ENCODE peak calls at places on chromosomes 16 and 17, in eight cellular contexts. G is testis, T is H9, I is left ventricle myocardium inferior, H is ovary, B is AG09309, U is right lobe of liver, Q is omental fat pad. Z is an unnamed sample.

GRCh38 chr17:12831839-12832238 is 42.5 kb downstream of the ARHGAP44 start:
- DNase-seq in G (no peak), T (no peak), I (no peak), H (no peak), B (no peak), U (no peak), Q (no peak), Z (no peak)

GRCh38 chr16:77833906-77834599 is 45.7 kb downstream of the VAT1L start:
- DNase-seq in G (no peak), T (peak; percentile 75), I (no peak), H (no peak), B (peak; percentile 57), U (no peak), Q (no peak), Z (no peak)

GRCh38 chr17:62637809-62638208 is 10.3 kb downstream of the MRC2 start:
- DNase-seq in G (no peak), T (peak; percentile 84), I (no peak), H (no peak), B (no peak), U (peak; percentile 13), Q (no peak), Z (no peak)

GRCh38 chr16:69848635-69849545 is 86.8 kb downstream of the WWP2 start:
- DNase-seq in G (peak; percentile 79), T (no peak), I (peak; percentile 86), H (peak; percentile 84), B (peak; percentile 78), U (no peak), Q (peak; percentile 48), Z (no peak)

GRCh38 chr17:42629420-42630009 is 20.0 kb downstream of the TUBG1 start:
- DNase-seq in G (no peak), T (no peak), I (no peak), H (no peak), B (no peak), U (no peak), Q (no peak), Z (no peak)

GRCh38 chr17:18173740-18174139 is 9.9 kb upstream of the ALKBH5 start:
- DNase-seq in G (no peak), T (no peak), I (no peak), H (no peak), B (no peak), U (peak; percentile 76), Q (no peak), Z (no peak)

GRCh38 chr17:45319239-45319703 is 2.5 kb upstream of the MAP3K14 start:
- DNase-seq in G (no peak), T (no peak), I (no peak), H (no peak), B (no peak), U (no peak), Q (no peak), Z (no peak)

GRCh38 chr17:29588017-29588557 is 1.4 kb downstream of the GIT1 start:
- DNase-seq in G (no peak), T (no peak), I (no peak), H (no peak), B (no peak), U (no peak), Q (no peak), Z (no peak)

GRCh38 chr17:40122944-40123810 is 1.4 kb downstream of the MSL1 start:
- DNase-seq in G (peak; percentile 71), T (peak; percentile 87), I (peak; percentile 45), H (peak; percentile 56), B (no peak), U (no peak), Q (no peak), Z (peak; percentile 40)

GRCh38 chr17:6643460-6644125 is 2.7 kb downstream of the TXNDC17 start:
- DNase-seq in G (no peak), T (no peak), I (no peak), H (no peak), B (peak; percentile 63), U (no peak), Q (no peak), Z (no peak)

GRCh38 chr17:33924105-33924504 is 331.0 kb upstream of the CCL2 start:
- DNase-seq in G (no peak), T (no peak), I (no peak), H (no peak), B (no peak), U (no peak), Q (no peak), Z (no peak)

GRCh38 chr16:85602831-85603755 is 10.0 kb upstream of the GSE1 start:
- DNase-seq in G (no peak), T (no peak), I (no peak), H (no peak), B (no peak), U (no peak), Q (no peak), Z (no peak)

GRCh38 chr17:61545335-61545938 is 45.6 kb downstream of the NACA2 start:
- DNase-seq in G (no peak), T (no peak), I (no peak), H (no peak), B (no peak), U (no peak), Q (no peak), Z (no peak)

GRCh38 chr17:58310511-58311428 is 17.8 kb downstream of the TSPOAP1 start:
- DNase-seq in G (peak; percentile 10), T (no peak), I (no peak), H (no peak), B (no peak), U (peak; percentile 43), Q (no peak), Z (no peak)

GRCh38 chr17:58332720-58333395 is 4.3 kb upstream of the TSPOAP1 start:
- DNase-seq in G (no peak), T (peak; percentile 30), I (peak; percentile 14), H (no peak), B (no peak), U (peak; percentile 57), Q (no peak), Z (peak; percentile 62)

GRCh38 chr16:78170360-78170928 is 71.0 kb downstream of the WWOX start:
- DNase-seq in G (no peak), T (no peak), I (no peak), H (no peak), B (no peak), U (no peak), Q (no peak), Z (no peak)

GRCh38 chr17:27455569-27455913 is 707 bp upstream of the KSR1 start:
- DNase-seq in G (no peak), T (no peak), I (no peak), H (no peak), B (no peak), U (no peak), Q (no peak), Z (peak; percentile 22)

GRCh38 chr17:27457731-27458523 is 1.7 kb downstream of the KSR1 start:
- DNase-seq in G (no peak), T (no peak), I (no peak), H (no peak), B (peak; percentile 63), U (no peak), Q (no peak), Z (no peak)

GRCh38 chr17:27456681-27457404 is 595 bp downstream of the KSR1 start:
- DNase-seq in G (peak; percentile 32), T (no peak), I (peak; percentile 20), H (peak; percentile 54), B (no peak), U (peak; percentile 61), Q (no peak), Z (peak; percentile 29)

GRCh38 chr17:27457405-27457730 is 1.1 kb downstream of the KSR1 start:
- DNase-seq in G (no peak), T (no peak), I (no peak), H (no peak), B (no peak), U (no peak), Q (no peak), Z (no peak)

DNA sequence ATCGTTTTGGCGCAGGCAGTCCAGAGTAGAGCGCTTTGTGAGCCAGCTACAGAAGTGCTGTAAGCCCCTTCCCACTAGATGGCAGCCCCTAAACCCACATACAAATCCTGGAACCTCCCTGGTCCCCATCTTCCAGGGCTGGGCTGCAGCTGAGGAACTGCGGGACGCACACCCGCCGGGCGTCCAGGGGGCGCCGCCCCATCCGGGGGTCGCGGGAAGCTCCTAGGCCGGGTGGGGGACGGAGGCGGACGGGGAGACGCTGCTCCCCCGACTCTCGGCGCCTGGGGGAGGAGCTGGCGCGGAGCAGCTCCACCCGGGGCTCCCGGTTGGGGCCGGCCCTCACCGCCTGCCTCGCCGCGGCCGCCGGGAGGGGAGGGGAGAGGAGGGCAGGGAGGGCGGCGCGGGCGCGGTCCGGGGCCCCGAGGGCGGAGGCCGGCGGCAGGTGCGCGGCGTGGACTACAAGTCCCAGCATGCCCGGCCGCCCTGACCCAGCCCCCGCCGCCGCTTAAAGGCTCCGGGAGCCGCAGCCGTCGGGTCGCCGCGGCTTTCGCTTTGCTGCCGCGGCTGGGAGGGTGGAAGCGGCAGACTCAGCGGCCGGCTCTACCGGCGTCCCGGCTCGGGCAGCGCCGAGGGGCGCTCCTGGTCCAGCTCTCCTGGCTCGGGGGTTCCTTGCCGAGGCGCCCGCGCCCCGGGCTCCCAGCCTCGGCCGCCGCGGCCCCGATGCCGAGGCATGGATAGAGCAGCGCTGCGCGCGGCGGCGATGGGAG is at the start of gene KSR1:
- DNase-seq in G (peak; percentile 87), T (peak; percentile 92), I (peak; percentile 82), H (peak; percentile 83), B (no peak), U (peak; percentile 88), Q (peak; percentile 46), Z (peak; percentile 81)
- TF ChIP-seq CTCF in G (peak; percentile 20), T (peak; percentile 73), I (peak; percentile 57), H (peak; percentile 61), B (no peak), U (peak; percentile 33), Q (no peak), Z (no peak)

GRCh38 chr16:2205104-2205966 is at the start of gene MLST8:
- DNase-seq in G (peak; percentile 90), T (peak; percentile 79), I (peak; percentile 88), H (peak; percentile 87), B (peak; percentile 33), U (peak; percentile 90), Q (peak; percentile 68), Z (peak; percentile 99)
- TF ChIP-seq CTCF in G (peak; percentile 7), T (peak; percentile 21), I (peak; percentile 28), H (no peak), B (no peak), U (peak; percentile 13), Q (no peak), Z (no peak)

DNA sequence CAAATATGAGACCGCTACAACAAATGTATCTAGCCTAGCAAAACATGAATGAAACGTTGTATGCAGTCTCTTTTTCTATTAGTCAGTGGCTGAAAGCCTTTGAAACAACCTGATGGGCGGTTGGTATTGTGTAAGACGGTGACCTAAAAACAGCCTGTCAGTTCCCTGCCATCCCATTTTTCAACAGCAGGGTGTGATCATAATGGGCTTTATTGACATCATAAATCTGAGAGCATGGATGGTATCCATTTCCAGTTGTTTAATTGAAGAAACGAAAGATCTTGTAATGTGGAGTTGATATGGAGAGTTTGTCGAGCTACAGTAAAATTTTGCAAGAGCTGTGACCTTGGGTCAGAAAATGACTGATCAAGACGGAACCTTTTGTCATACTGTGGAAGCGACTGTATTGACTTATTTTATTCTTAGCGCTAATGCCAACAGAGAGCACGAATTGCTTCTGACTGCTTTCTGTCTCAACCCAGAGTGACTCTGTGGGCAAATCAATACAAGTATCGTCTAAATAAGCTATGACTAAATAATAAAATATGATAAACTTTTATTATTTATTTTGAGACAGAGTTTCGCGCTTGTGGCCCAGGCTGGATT is 12.3 kb upstream of the MEIOB start:
- DNase-seq in G (no peak), T (no peak), I (no peak), H (no peak), B (no peak), U (no peak), Q (no peak), Z (no peak)
- TF ChIP-seq CTCF in G (peak; percentile 39), T (peak; percentile 56), I (peak; percentile 13), H (no peak), B (no peak), U (peak; percentile 19), Q (no peak), Z (no peak)

GRCh38 chr16:702341-702740 is 3.3 kb downstream of the FBXL16 start:
- DNase-seq in G (no peak), T (no peak), I (no peak), H (no peak), B (no peak), U (no peak), Q (no peak), Z (no peak)
- TF ChIP-seq CTCF in G (no peak), T (no peak), I (no peak), H (no peak), B (no peak), U (no peak), Q (no peak), Z (no peak)

Z was measured in activated B cell treated with CpG ODN at 0.5 μM for 24 hours.